ENCODE peak calls at places on chromosomes 4 and X, in six cellular contexts. N is OCI-LY7, C is K562, R is mammary epithelial cell, Q is MM.1S, I is colonic mucosa. B is an unnamed sample.

GRCh38 chr4:94801016-94801415 is 43.3 kb downstream of the BMPR1B start:
- DNase-seq in Q (no peak), I (no peak), C (no peak), R (no peak), N (no peak), B (no peak)

GRCh38 chrX:103250977-103251376 is 4.0 kb downstream of the TCEAL8 start:
- DNase-seq in Q (no peak), I (no peak), C (peak), N (no peak), R (peak), B (no peak)

GRCh38 chr4:67575232-67575888 is 16.8 kb downstream of the STAP1 start:
- DNase-seq in R (no peak), Q (peak), I (no peak), C (peak), N (peak), B (peak)

GRCh38 chr4:156941940-156942548 is 29.6 kb downstream of the PDGFC start:
- DNase-seq in I (peak), R (peak), Q (no peak), N (no peak), C (no peak), B (no peak)

GRCh38 chr4:1399508-1400190 is 6.6 kb downstream of the NKX1-1 start:
- DNase-seq in Q (no peak), N (peak), I (no peak), R (no peak), C (peak), B (peak)

GRCh38 chr4:87734936-87735335 is 64.4 kb upstream of the IBSP start:
- DNase-seq in Q (no peak), I (no peak), C (no peak), R (peak), N (no peak), B (no peak)

GRCh38 chr4:14880805-14881204 is 121.5 kb upstream of the CPEB2 start:
- DNase-seq in C (no peak), I (peak), N (no peak), R (no peak), Q (no peak), B (no peak)

GRCh38 chr4:52718123-52718522 is 33.1 kb downstream of the ERVMER34-1 start:
- DNase-seq in I (no peak), N (no peak), R (peak), Q (no peak), C (no peak), B (no peak)

GRCh38 chr4:123997116-123997515 is 600.5 kb downstream of the SPRY1 start:
- DNase-seq in R (no peak), C (no peak), Q (no peak), I (no peak), N (no peak), B (no peak)

GRCh38 chr4:110160616-110161015 is 37.8 kb downstream of the ELOVL6 start:
- DNase-seq in R (no peak), Q (no peak), N (no peak), C (no peak), I (no peak), B (no peak)

GRCh38 chr4:37726666-37727065 is 40.5 kb upstream of the RELL1 start:
- DNase-seq in Q (no peak), I (no peak), C (no peak), N (no peak), R (no peak), B (no peak)

GRCh38 chr4:177356921-177357320 is 47.2 kb downstream of the NEIL3 start:
- DNase-seq in R (peak), Q (no peak), C (no peak), N (no peak), I (no peak), B (no peak)

GRCh38 chr4:144820706-144821105 is 174.8 kb downstream of the HHIP start:
- DNase-seq in C (no peak), R (no peak), N (no peak), I (no peak), Q (no peak), B (no peak)

GRCh38 chr4:180028682-180029081 is 2214.5 kb upstream of the TENM3 start:
- DNase-seq in Q (peak), C (no peak), R (peak), I (peak), N (peak), B (no peak)

GRCh38 chrX:15714529-15714928 is 23.5 kb upstream of the CA5B start:
- DNase-seq in R (peak), N (no peak), C (no peak), I (no peak), Q (no peak), B (no peak)

GRCh38 chr4:167234388-167234881 is at the start of gene SPOCK3:
- DNase-seq in C (no peak), Q (peak), R (peak), N (no peak), I (no peak), B (no peak)

GRCh38 chrX:155966876-155967275 is 30.6 kb upstream of the IL9R start:
- DNase-seq in N (peak), R (no peak), Q (no peak), I (no peak), C (peak), B (peak)

GRCh38 chr4:36551697-36552214 is 270.3 kb downstream of the DTHD1 start:
- DNase-seq in C (no peak), R (peak), N (no peak), I (no peak), Q (no peak), B (no peak)

GRCh38 chr4:168694669-168695068 is 197.8 kb downstream of the PALLD start:
- DNase-seq in N (no peak), C (no peak), Q (no peak), I (no peak), R (no peak), B (no peak)

GRCh38 chr4:104475652-104476051 is 19.0 kb downstream of the CXXC4 start:
- DNase-seq in Q (no peak), N (no peak), I (no peak), C (no peak), R (no peak), B (no peak)

GRCh38 chrX:22365460-22365859 is 92.7 kb downstream of the CBLL2 start:
- DNase-seq in N (no peak), Q (no peak), R (peak), C (no peak), I (no peak), B (no peak)

GRCh38 chrX:101359966-101360365 is 11.4 kb upstream of the TIMM8A start:
- DNase-seq in N (no peak), C (no peak), I (no peak), R (peak), Q (no peak), B (no peak)

GRCh38 chr4:77631276-77631675 is 25.7 kb downstream of the CXCL13 start:
- DNase-seq in C (no peak), I (peak), Q (no peak), N (no peak), R (no peak), B (no peak)

GRCh38 chrX:50073601-50074000 is 127.2 kb downstream of the AKAP4 start:
- DNase-seq in Q (no peak), C (no peak), N (no peak), R (no peak), I (no peak), B (no peak)

GRCh38 chr4:152939655-152940054 is 3.5 kb downstream of the FHDC1 start:
- DNase-seq in C (no peak), I (no peak), N (no peak), Q (no peak), R (no peak), B (no peak)

GRCh38 chr4:53816561-53816960 is 225.3 kb upstream of the LNX1 start:
- DNase-seq in Q (no peak), C (no peak), N (no peak), I (no peak), R (no peak), B (no peak)

GRCh38 chr4:76634239-76634638 is 199.2 kb downstream of the SHROOM3 start:
- DNase-seq in C (no peak), I (no peak), Q (no peak), R (peak), N (no peak), B (no peak)

GRCh38 chr4:3287972-3288570 is 4.8 kb upstream of the RGS12 start:
- DNase-seq in I (peak), R (no peak), Q (no peak), N (no peak), C (no peak), B (no peak)

GRCh38 chr4:3287271-3287971 is 5.4 kb upstream of the RGS12 start:
- DNase-seq in R (no peak), Q (no peak), C (no peak), I (no peak), N (no peak), B (no peak)

GRCh38 chr4:3285558-3286334 is 7.1 kb upstream of the RGS12 start:
- DNase-seq in C (no peak), R (peak), N (no peak), I (no peak), Q (no peak), B (no peak)

GRCh38 chr4:3284734-3285557 is 7.9 kb upstream of the RGS12 start:
- DNase-seq in R (no peak), C (no peak), I (peak), Q (no peak), N (no peak), B (no peak)

GRCh38 chr4:3286335-3287175 is 6.3 kb upstream of the RGS12 start:
- DNase-seq in N (peak), C (no peak), I (no peak), R (no peak), Q (peak), B (no peak)
- H3K4me3 ChIP-seq in N (no peak), C (no peak), I (no peak), R (no peak), Q (no peak), B (no peak)

GRCh38 chrX:10089378-10089795 is 67.4 kb upstream of the CLCN4 start:
- DNase-seq in I (no peak), Q (no peak), N (no peak), R (no peak), C (no peak), B (no peak)
- H3K27ac ChIP-seq in I (no peak), Q (no peak), N (no peak), R (no peak), C (no peak), B (no peak)

GRCh38 chr4:41784191-41784979 is 35.9 kb upstream of the PHOX2B start:
- DNase-seq in R (no peak), N (no peak), C (no peak), I (no peak), Q (no peak), B (no peak)
- H3K4me3 ChIP-seq in R (no peak), N (no peak), C (no peak), I (no peak), Q (no peak), B (no peak)

DNA sequence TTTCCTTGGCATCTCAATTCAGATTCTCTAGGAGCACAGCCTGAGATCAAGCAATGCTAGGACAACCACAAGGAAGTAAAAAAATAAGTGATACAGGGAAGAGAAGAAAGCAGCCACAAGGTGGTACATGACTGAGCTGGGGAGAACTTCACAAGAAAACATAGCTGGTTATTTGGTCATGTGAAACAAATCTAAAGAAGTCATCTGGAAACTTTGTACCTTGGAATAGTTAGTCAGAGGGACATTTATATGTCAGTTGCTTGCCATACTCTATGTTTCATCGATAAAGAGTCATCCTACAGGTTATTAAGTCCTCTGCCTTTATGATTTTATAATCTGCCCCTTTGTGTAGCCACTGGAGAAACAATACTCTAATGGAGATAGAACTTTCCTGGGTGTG is 575.1 kb downstream of the IL15 start:
- DNase-seq in C (no peak), R (peak), N (no peak), Q (no peak), I (no peak), B (no peak)
- H3K27ac ChIP-seq in C (no peak), R (no peak), N (no peak), Q (no peak), I (no peak), B (no peak)